ENCODE peak calls at places on chromosomes 13 and 19, in six cellular contexts. O is K562, Z is HepG2, U is A549, H is GM12878, Y is H1. F is an unnamed sample.

GRCh38 chr19:18373892-18374629 is 11.9 kb upstream of the GDF15 start:
- DNase-seq in Y (peak), Z (peak), U (peak), H (peak), O (peak), F (peak)

GRCh38 chr19:4393947-4394590 is 6.3 kb downstream of the SH3GL1 start:
- DNase-seq in O (no peak), H (no peak), U (no peak), Z (no peak), Y (no peak), F (no peak)

GRCh38 chr13:100634686-100635085 is 39.9 kb downstream of the TMTC4 start:
- DNase-seq in O (no peak), H (no peak), Y (no peak), Z (no peak), U (no peak), F (no peak)

GRCh38 chr13:43815204-43815603 is 28.4 kb upstream of the ENOX1 start:
- DNase-seq in U (peak), Z (no peak), H (no peak), Y (no peak), O (no peak), F (peak)

GRCh38 chr19:13483215-13483614 is 23.1 kb downstream of the CACNA1A start:
- DNase-seq in O (peak), Y (no peak), H (no peak), Z (no peak), U (peak), F (no peak)

GRCh38 chr19:35882074-35882832 is 13.9 kb downstream of the APLP1 start:
- DNase-seq in U (peak), O (peak), Z (peak), H (peak), Y (no peak), F (peak)

GRCh38 chr13:33261426-33262068 is 24.0 kb downstream of the STARD13 start:
- DNase-seq in Y (no peak), U (no peak), Z (peak), H (no peak), O (no peak), F (no peak)

GRCh38 chr19:5307655-5308054 is 33.0 kb downstream of the PTPRS start:
- DNase-seq in Z (no peak), Y (no peak), O (no peak), U (no peak), H (no peak), F (no peak)

GRCh38 chr19:39645800-39646411 is 9.8 kb upstream of the LGALS16 start:
- DNase-seq in H (no peak), Y (no peak), O (peak), Z (peak), U (no peak), F (no peak)

GRCh38 chr13:87671824-87672603 is 843 bp downstream of the SLITRK5 start:
- DNase-seq in H (no peak), Z (no peak), U (no peak), O (no peak), Y (no peak), F (peak)

GRCh38 chr13:40668335-40668734 is 1.9 kb upstream of the FOXO1 start:
- DNase-seq in Y (no peak), U (peak), Z (peak), O (peak), H (no peak), F (no peak)

GRCh38 chr13:88590574-88590973 is 919.4 kb downstream of the SLITRK5 start:
- DNase-seq in H (no peak), U (no peak), O (no peak), Y (no peak), Z (no peak), F (no peak)

GRCh38 chr13:91017669-91018053 is 329.8 kb upstream of the MIR17HG start:
- DNase-seq in O (no peak), Y (peak), H (no peak), U (peak), Z (no peak), F (no peak)

GRCh38 chr13:50679321-50679720 is 164.2 kb downstream of the DLEU7 start:
- DNase-seq in Z (no peak), Y (no peak), U (no peak), H (no peak), O (no peak), F (no peak)

GRCh38 chr19:10603084-10603872 is 16.2 kb upstream of the AP1M2 start:
- DNase-seq in Z (no peak), H (peak), Y (no peak), U (no peak), O (peak), F (peak)

GRCh38 chr13:62046512-62046911 is 630.9 kb upstream of the PCDH20 start:
- DNase-seq in U (no peak), H (no peak), O (no peak), Y (no peak), Z (no peak), F (peak)

GRCh38 chr13:113901642-113902041 is 37.8 kb upstream of the GAS6 start:
- DNase-seq in H (no peak), Y (no peak), U (no peak), Z (no peak), O (no peak), F (no peak)

GRCh38 chr19:3785938-3786824 is at the start of gene MATK:
- DNase-seq in U (no peak), O (peak), H (no peak), Z (no peak), Y (no peak), F (peak)

GRCh38 chr13:88005188-88005587 is 334.0 kb downstream of the SLITRK5 start:
- DNase-seq in U (no peak), Z (no peak), O (no peak), H (no peak), Y (no peak), F (no peak)

GRCh38 chr19:15159251-15159650 is 41.5 kb downstream of the NOTCH3 start:
- DNase-seq in U (peak), Y (no peak), H (no peak), Z (no peak), O (no peak), F (no peak)

GRCh38 chr19:5046339-5047039 is 77.6 kb downstream of the KDM4B start:
- DNase-seq in H (no peak), U (peak), O (no peak), Y (no peak), Z (peak), F (no peak)

GRCh38 chr13:29703421-29703820 is 107.9 kb upstream of the SLC7A1 start:
- DNase-seq in H (no peak), Z (no peak), Y (no peak), O (no peak), U (no peak), F (no peak)

DNA sequence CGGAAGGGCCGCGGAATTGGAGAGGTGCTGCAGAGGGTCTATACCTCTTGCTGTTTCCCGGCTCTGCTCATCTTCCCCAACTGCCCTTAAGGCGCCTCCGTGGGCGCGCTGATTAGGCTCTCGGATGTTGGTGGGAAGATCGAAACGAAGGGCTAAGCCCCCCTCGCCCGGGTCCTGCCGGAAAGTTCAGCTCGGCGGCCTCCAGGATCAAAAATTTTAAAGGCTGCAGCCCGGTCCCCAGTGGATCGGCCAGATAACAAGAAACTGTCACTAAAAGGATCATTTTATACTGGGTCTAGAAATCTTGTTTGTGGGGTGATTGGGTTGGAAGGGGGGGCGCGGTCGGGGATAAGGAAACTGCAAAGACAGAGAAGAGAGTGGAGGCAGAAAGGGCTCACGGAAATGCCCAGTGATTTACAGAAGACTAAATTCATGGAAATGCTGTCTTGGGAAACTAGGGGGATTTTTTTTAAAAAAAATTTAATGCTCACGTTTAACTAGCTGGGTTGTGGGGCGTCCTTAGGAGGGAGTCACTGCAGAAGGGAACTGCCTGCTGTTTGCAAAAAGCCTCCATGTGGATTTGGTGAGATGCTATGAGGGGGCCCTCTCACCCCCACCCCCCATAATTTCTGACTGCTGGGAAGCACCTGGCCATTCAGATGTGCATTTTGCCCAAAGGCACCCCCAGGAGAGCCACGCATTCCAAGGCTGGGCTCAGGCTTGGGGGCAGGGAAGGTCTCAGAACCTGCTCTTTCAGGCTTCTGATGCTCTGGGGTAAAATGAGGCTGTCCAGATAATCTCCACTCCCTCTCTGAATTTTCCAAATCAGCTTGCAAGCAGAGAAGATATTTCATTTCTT is 7.7 kb downstream of the CDX2 start:
- DNase-seq in O (no peak), Z (peak), Y (no peak), H (no peak), U (no peak), F (peak)
- TF ChIP-seq CHD2 in O (no peak), Z (no peak), Y (no peak), H (no peak), U (no peak), F (no peak)

GRCh38 chr19:50003810-50004419 is 21.3 kb downstream of the VRK3 start:
- DNase-seq in Y (no peak), O (peak), Z (no peak), U (peak), H (peak), F (no peak)
- TF ChIP-seq CHD2 in Y (no peak), O (no peak), Z (no peak), U (no peak), H (no peak), F (no peak)

GRCh38 chr13:24905242-24905641 is 141.3 kb downstream of the RNF17 start:
- DNase-seq in O (no peak), Z (no peak), Y (no peak), U (no peak), H (no peak), F (no peak)
- TF ChIP-seq CHD2 in O (no peak), Z (no peak), Y (no peak), U (no peak), H (no peak), F (no peak)

GRCh38 chr13:19864018-19864338 is 529 bp upstream of the ZMYM5 start:
- DNase-seq in Z (no peak), U (peak), O (peak), Y (no peak), H (no peak), F (peak)
- TF ChIP-seq CHD2 in Z (no peak), U (no peak), O (no peak), Y (no peak), H (no peak), F (no peak)

DNA sequence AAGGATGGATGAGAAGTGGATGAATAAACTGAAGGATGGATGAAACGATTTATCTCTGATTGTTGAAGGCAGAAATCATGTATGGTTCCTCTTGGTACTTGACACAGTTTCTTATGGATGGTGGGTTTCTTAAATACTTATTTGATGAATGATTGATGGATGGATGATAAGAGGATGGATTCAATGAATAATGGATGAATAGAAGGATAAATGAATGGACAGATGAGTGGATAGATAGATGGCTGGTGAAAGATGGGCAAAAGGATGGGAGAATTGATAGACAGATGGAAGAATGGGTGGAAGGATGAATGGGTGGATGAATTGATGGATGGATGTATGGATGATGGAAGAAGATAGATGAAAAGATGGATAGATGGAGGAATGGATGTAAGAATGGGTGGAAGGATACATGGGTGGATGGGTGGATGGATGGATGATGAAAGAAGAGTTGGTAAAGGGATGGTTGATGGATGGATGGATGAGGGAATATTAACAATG is 1.8 kb downstream of the ELSPBP1 start:
- DNase-seq in H (no peak), Y (no peak), Z (no peak), O (no peak), U (no peak), F (no peak)
- TF ChIP-seq CHD2 in H (no peak), Y (no peak), Z (no peak), O (no peak), U (no peak), F (no peak)

GRCh38 chr13:73422973-73423372 is 364.2 kb downstream of the KLF5 start:
- DNase-seq in Z (no peak), Y (no peak), H (no peak), O (no peak), U (no peak), F (no peak)
- TF ChIP-seq CHD2 in Z (no peak), Y (no peak), H (no peak), O (no peak), U (no peak), F (no peak)

GRCh38 chr19:2315818-2316353 is 7.9 kb upstream of the LINGO3 start:
- DNase-seq in H (no peak), Z (peak), U (peak), O (no peak), Y (no peak), F (peak)
- TF ChIP-seq CHD2 in H (no peak), Z (no peak), U (no peak), O (no peak), Y (no peak), F (peak)

GRCh38 chr19:46731584-46731983 is 14.3 kb upstream of the FKRP start:
- DNase-seq in Y (no peak), H (no peak), Z (no peak), U (no peak), O (no peak), F (no peak)

GRCh38 chr19:46730187-46730586 is 13.3 kb upstream of the PRKD2 start:
- DNase-seq in H (no peak), U (no peak), O (no peak), Y (no peak), Z (no peak), F (no peak)

GRCh38 chr19:46732172-46732938 is 13.5 kb upstream of the FKRP start:
- DNase-seq in H (no peak), Z (no peak), U (no peak), Y (no peak), O (no peak), F (no peak)

GRCh38 chr19:46730595-46730994 is 13.7 kb upstream of the PRKD2 start:
- DNase-seq in O (no peak), U (no peak), H (no peak), Z (no peak), Y (no peak), F (no peak)

GRCh38 chr19:46731007-46731501 is 14.1 kb upstream of the PRKD2 start:
- DNase-seq in Z (no peak), H (no peak), U (peak), Y (no peak), O (peak), F (no peak)
- TF ChIP-seq CHD2 in Z (no peak), H (no peak), U (no peak), Y (no peak), O (no peak), F (no peak)

GRCh38 chr19:459724-460511 is 915 bp downstream of the SHC2 start:
- DNase-seq in U (peak), Y (no peak), O (peak), H (no peak), Z (peak), F (peak)
- TF ChIP-seq CHD2 in U (no peak), Y (no peak), O (no peak), H (no peak), Z (peak), F (no peak)

GRCh38 chr13:98797456-98797855 is 45.0 kb upstream of the SLC15A1 start:
- DNase-seq in U (no peak), H (no peak), Y (no peak), Z (no peak), O (no peak), F (no peak)
- TF ChIP-seq CHD2 in U (no peak), H (no peak), Y (no peak), Z (no peak), O (no peak), F (no peak)

F was measured in SK-N-SH.